ENCODE peak calls at places on chromosomes 7 and 10, in seven cellular contexts. P, B, C, R, Z, V and G are unnamed samples.
A peak's percentile ranks its signal among the peaks of the same experiment; 100 is the strongest.

GRCh38 chr10:100327007-100327700 is 2.9 kb downstream of the PKD2L1 start:
- DNase-seq in B (peak; percentile 23), P (no peak), Z (no peak), C (peak; percentile 10), R (no peak), V (peak; percentile 86), G (no peak)

GRCh38 chr10:124003070-124003419 is 90.4 kb downstream of the CHST15 start:
- DNase-seq in P (no peak), C (no peak), B (no peak), Z (no peak), R (no peak), V (peak; percentile 54), G (no peak)

GRCh38 chr10:131885391-131886165 is 15.2 kb upstream of the PPP2R2D start:
- DNase-seq in Z (peak; percentile 84), B (peak; percentile 82), C (peak; percentile 39), R (peak; percentile 71), P (peak; percentile 79), V (peak; percentile 94), G (peak; percentile 79)

GRCh38 chr10:85043207-85043606 is 714.8 kb downstream of the CCSER2 start:
- DNase-seq in P (no peak), C (no peak), Z (no peak), V (no peak), B (no peak), R (no peak), G (no peak)

GRCh38 chr7:1532456-1533254 is 2.2 kb downstream of the MAFK start:
- DNase-seq in R (peak; percentile 87), C (peak; percentile 96), B (peak; percentile 90), Z (peak; percentile 72), P (peak; percentile 66), V (peak; percentile 90), G (peak; percentile 86)

GRCh38 chr10:131012641-131012985 is 298.9 kb downstream of the TCERG1L start:
- DNase-seq in R (no peak), C (no peak), P (no peak), B (no peak), V (no peak), Z (no peak), G (peak; percentile 20)

GRCh38 chr7:132080967-132081668 is 495.2 kb downstream of the PLXNA4 start:
- DNase-seq in B (peak; percentile 17), P (no peak), Z (no peak), C (peak; percentile 22), R (no peak), V (no peak), G (no peak)

GRCh38 chr10:75170215-75170614 is 40.4 kb upstream of the VDAC2 start:
- DNase-seq in C (no peak), V (no peak), P (no peak), B (no peak), R (no peak), Z (no peak), G (no peak)

GRCh38 chr7:103914147-103914899 is 75.1 kb downstream of the RELN start:
- DNase-seq in Z (no peak), R (no peak), C (peak; percentile 57), P (peak; percentile 50), B (no peak), V (no peak), G (no peak)

GRCh38 chr7:74542558-74543117 is 88.9 kb downstream of the GTF2IRD1 start:
- DNase-seq in B (no peak), Z (no peak), P (no peak), C (no peak), R (peak; percentile 48), V (no peak), G (no peak)

GRCh38 chr7:156780724-156781455 is 112.1 kb downstream of the LMBR1 start:
- DNase-seq in V (no peak), C (no peak), R (no peak), B (no peak), P (peak; percentile 31), Z (no peak), G (no peak)

GRCh38 chr10:111129348-111129747 is 52.5 kb downstream of the ADRA2A start:
- DNase-seq in V (no peak), C (no peak), B (no peak), Z (no peak), R (no peak), P (no peak), G (no peak)

GRCh38 chr10:5761220-5761619 is 52.0 kb downstream of the GDI2 start:
- DNase-seq in C (no peak), V (no peak), P (no peak), B (no peak), Z (no peak), R (no peak), G (no peak)

GRCh38 chr10:5762531-5762930 is 50.7 kb downstream of the GDI2 start:
- DNase-seq in B (no peak), C (no peak), R (no peak), P (no peak), Z (no peak), V (no peak), G (no peak)

GRCh38 chr10:5764422-5765297 is 48.6 kb downstream of the GDI2 start:
- DNase-seq in Z (no peak), C (no peak), P (no peak), R (no peak), B (no peak), V (no peak), G (no peak)

GRCh38 chr10:5765617-5766016 is 47.6 kb downstream of the GDI2 start:
- DNase-seq in C (no peak), B (no peak), R (no peak), Z (no peak), P (no peak), V (no peak), G (no peak)

GRCh38 chr10:5766189-5766588 is 47.0 kb downstream of the GDI2 start:
- DNase-seq in R (no peak), Z (no peak), P (no peak), C (no peak), V (no peak), B (no peak), G (no peak)
- TF ChIP-seq POLR2A in R (no peak), Z (no peak), P (peak; percentile 42), C (no peak), V (no peak), B (no peak), G (no peak)

GRCh38 chr10:96673318-96674099 is 46.8 kb downstream of the PIK3AP1 start:
- DNase-seq in R (peak; percentile 29), P (no peak), Z (no peak), V (peak; percentile 89), C (peak; percentile 63), B (peak; percentile 52), G (peak; percentile 62)
- H3K4me1 ChIP-seq in R (peaks cover 7% of the 10 kb centered on the region), P (peaks cover 3% of the 10 kb centered on the region), Z (peaks cover 30% of the 10 kb centered on the region), V (peaks cover 100% of the 10 kb centered on the region), C (peaks cover 7% of the 10 kb centered on the region), B (peaks cover 5% of the 10 kb centered on the region), G (peaks cover 82% of the 10 kb centered on the region)

GRCh38 chr7:36037121-36037662 is 115.9 kb upstream of the EEPD1 start:
- DNase-seq in V (no peak), R (peak; percentile 73), P (no peak), C (peak; percentile 74), Z (peak; percentile 66), B (peak; percentile 37), G (no peak)

GRCh38 chr7:36039243-36039642 is 113.8 kb upstream of the EEPD1 start:
- DNase-seq in V (no peak), B (no peak), P (no peak), C (no peak), Z (no peak), R (peak; percentile 31), G (no peak)

GRCh38 chr7:36034020-36034419 is 119.0 kb upstream of the EEPD1 start:
- DNase-seq in C (peak; percentile 49), Z (peak; percentile 41), B (no peak), P (no peak), V (no peak), R (no peak), G (no peak)

GRCh38 chr7:36038063-36038721 is 114.9 kb upstream of the EEPD1 start:
- DNase-seq in P (no peak), Z (no peak), R (no peak), B (no peak), V (no peak), C (no peak), G (no peak)

DNA sequence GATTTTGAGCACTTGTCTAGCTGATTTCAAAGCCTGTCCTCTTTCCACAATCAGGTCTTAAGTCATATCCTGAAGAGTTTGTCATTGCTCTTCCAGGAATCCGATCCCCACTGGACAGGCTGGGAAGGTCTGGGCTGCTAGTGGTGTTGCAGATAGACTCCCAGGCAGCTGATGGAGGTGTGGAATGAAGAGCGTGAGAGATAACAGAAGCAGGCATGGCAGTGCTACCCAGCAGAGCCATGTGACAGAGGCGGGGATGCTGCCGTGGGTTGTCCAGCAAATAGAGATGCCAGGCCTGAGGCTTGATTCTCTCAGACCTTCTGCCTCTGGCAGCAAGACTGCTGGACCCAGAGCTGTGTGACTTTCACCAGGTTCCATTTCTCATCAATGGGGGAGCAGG is 116.5 kb upstream of the EEPD1 start:
- DNase-seq in Z (no peak), R (peak; percentile 54), V (no peak), P (no peak), C (no peak), B (no peak), G (no peak)
- TF ChIP-seq POLR2A in Z (no peak), R (no peak), V (no peak), P (no peak), C (no peak), B (no peak), G (no peak)

GRCh38 chr7:128006550-128007292 is 24.5 kb downstream of the LRRC4 start:
- DNase-seq in B (no peak), V (no peak), C (no peak), P (no peak), R (no peak), Z (no peak), G (no peak)

GRCh38 chr7:128005117-128005516 is 26.1 kb downstream of the LRRC4 start:
- DNase-seq in C (no peak), V (no peak), Z (no peak), P (no peak), R (no peak), B (no peak), G (no peak)

GRCh38 chr7:128004623-128005022 is 26.6 kb downstream of the LRRC4 start:
- DNase-seq in Z (no peak), B (no peak), R (no peak), C (no peak), P (no peak), V (no peak), G (no peak)

GRCh38 chr7:128007293-128007680 is 23.9 kb downstream of the LRRC4 start:
- DNase-seq in P (no peak), Z (no peak), B (no peak), C (no peak), R (no peak), V (no peak), G (no peak)

DNA sequence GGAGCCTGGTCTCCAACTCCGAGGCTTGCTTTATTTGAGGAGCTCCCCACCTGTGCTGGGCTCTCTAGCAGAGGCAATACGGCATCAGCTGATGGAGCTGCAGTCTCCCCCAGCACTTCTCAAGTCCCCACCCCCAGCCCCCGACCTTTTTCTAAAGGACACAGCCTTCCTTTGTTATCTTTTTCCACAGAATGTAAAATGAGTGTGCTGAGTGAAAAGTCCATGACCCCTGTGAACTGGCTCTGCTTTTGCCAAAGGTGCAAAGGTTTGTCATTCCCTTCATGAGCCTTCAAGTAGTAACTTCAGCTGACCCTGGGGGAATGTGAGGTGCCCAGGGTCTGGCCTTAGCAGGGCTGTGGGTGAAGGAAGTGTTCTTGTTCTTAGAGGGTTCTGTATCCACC is 25.5 kb downstream of the LRRC4 start:
- DNase-seq in C (no peak), P (peak; percentile 65), V (no peak), B (no peak), Z (no peak), R (no peak), G (peak; percentile 71)
- H3K4me1 ChIP-seq in C (no peaks in the 10 kb centered on the region), P (peaks cover 10% of the 10 kb centered on the region), V (peaks cover 65% of the 10 kb centered on the region), B (no peaks in the 10 kb centered on the region), Z (no peaks in the 10 kb centered on the region), R (peaks cover 45% of the 10 kb centered on the region), G (no peaks in the 10 kb centered on the region)